ENCODE peak calls at places on chromosomes 11 and 22, in seven cellular contexts. One of them, this sample, is unnamed.

GRCh38 chr11:86719781-86720463 is 47.5 kb upstream of the ME3 start:
- DNase-seq in mesendoderm: peak
- DNase-seq in neuronal stem cell: no peak
- DNase-seq in HCT116: no peak
- DNase-seq in mammary epithelial cell: peak
- DNase-seq in DND-41: no peak
- DNase-seq in kidney: no peak
- DNase-seq in this sample: no peak

GRCh38 chr11:737366-737765 is 9.9 kb upstream of the TALDO1 start:
- DNase-seq in mesendoderm: no peak
- DNase-seq in neuronal stem cell: no peak
- DNase-seq in HCT116: no peak
- DNase-seq in mammary epithelial cell: no peak
- DNase-seq in DND-41: no peak
- DNase-seq in kidney: no peak
- DNase-seq in this sample: no peak

GRCh38 chr22:50138988-50139387 is 31.5 kb upstream of the PANX2 start:
- DNase-seq in mesendoderm: no peak
- DNase-seq in neuronal stem cell: no peak
- DNase-seq in HCT116: no peak
- DNase-seq in mammary epithelial cell: no peak
- DNase-seq in DND-41: no peak
- DNase-seq in kidney: no peak
- DNase-seq in this sample: no peak

GRCh38 chr11:71302534-71302909 is 50.1 kb upstream of the SHANK2 start:
- DNase-seq in mesendoderm: no peak
- DNase-seq in neuronal stem cell: no peak
- DNase-seq in HCT116: no peak
- DNase-seq in mammary epithelial cell: no peak
- DNase-seq in DND-41: no peak
- DNase-seq in kidney: no peak
- DNase-seq in this sample: no peak

GRCh38 chr11:34749666-34750659 is 129.1 kb downstream of the EHF start:
- DNase-seq in mesendoderm: no peak
- DNase-seq in neuronal stem cell: no peak
- DNase-seq in HCT116: no peak
- DNase-seq in mammary epithelial cell: peak
- DNase-seq in DND-41: no peak
- DNase-seq in kidney: no peak
- DNase-seq in this sample: no peak

GRCh38 chr11:23772081-23772480 is 724.8 kb upstream of the LUZP2 start:
- DNase-seq in mesendoderm: no peak
- DNase-seq in neuronal stem cell: no peak
- DNase-seq in HCT116: no peak
- DNase-seq in mammary epithelial cell: no peak
- DNase-seq in DND-41: no peak
- DNase-seq in kidney: no peak
- DNase-seq in this sample: no peak

GRCh38 chr11:132531921-132532320 is 1000.4 kb downstream of the OPCML start:
- DNase-seq in mesendoderm: peak
- DNase-seq in neuronal stem cell: no peak
- DNase-seq in HCT116: no peak
- DNase-seq in mammary epithelial cell: no peak
- DNase-seq in DND-41: no peak
- DNase-seq in kidney: no peak
- DNase-seq in this sample: no peak

GRCh38 chr22:45129703-45130524 is 33.8 kb upstream of the NUP50 start:
- DNase-seq in mesendoderm: no peak
- DNase-seq in neuronal stem cell: no peak
- DNase-seq in HCT116: no peak
- DNase-seq in mammary epithelial cell: no peak
- DNase-seq in DND-41: no peak
- DNase-seq in kidney: no peak
- DNase-seq in this sample: no peak

GRCh38 chr11:12717851-12718291 is 43.6 kb downstream of the TEAD1 start:
- DNase-seq in mesendoderm: no peak
- DNase-seq in neuronal stem cell: no peak
- DNase-seq in HCT116: no peak
- DNase-seq in mammary epithelial cell: peak
- DNase-seq in DND-41: peak
- DNase-seq in kidney: no peak
- DNase-seq in this sample: no peak

GRCh38 chr22:31044262-31044861 is 36.8 kb upstream of the SMTN start:
- DNase-seq in mesendoderm: no peak
- DNase-seq in neuronal stem cell: no peak
- DNase-seq in HCT116: no peak
- DNase-seq in mammary epithelial cell: no peak
- DNase-seq in DND-41: no peak
- DNase-seq in kidney: peak
- DNase-seq in this sample: no peak

GRCh38 chr11:126104420-126104819 is 41.8 kb upstream of the CDON start:
- DNase-seq in mesendoderm: peak
- DNase-seq in neuronal stem cell: peak
- DNase-seq in HCT116: no peak
- DNase-seq in mammary epithelial cell: no peak
- DNase-seq in DND-41: no peak
- DNase-seq in kidney: no peak
- DNase-seq in this sample: peak

GRCh38 chr11:76810151-76810853 is 27.1 kb downstream of the TSKU start:
- DNase-seq in mesendoderm: no peak
- DNase-seq in neuronal stem cell: no peak
- DNase-seq in HCT116: peak
- DNase-seq in mammary epithelial cell: peak
- DNase-seq in DND-41: peak
- DNase-seq in kidney: no peak
- DNase-seq in this sample: peak

GRCh38 chr22:29369460-29369859 is 18.9 kb downstream of the AP1B1 start:
- DNase-seq in mesendoderm: peak
- DNase-seq in neuronal stem cell: peak
- DNase-seq in HCT116: no peak
- DNase-seq in mammary epithelial cell: no peak
- DNase-seq in DND-41: no peak
- DNase-seq in kidney: no peak
- DNase-seq in this sample: no peak

GRCh38 chr11:73393479-73394415 is 17.5 kb downstream of the RELT start:
- DNase-seq in mesendoderm: peak
- DNase-seq in neuronal stem cell: peak
- DNase-seq in HCT116: peak
- DNase-seq in mammary epithelial cell: peak
- DNase-seq in DND-41: peak
- DNase-seq in kidney: peak
- DNase-seq in this sample: peak

GRCh38 chr11:11078344-11078743 is 220.5 kb upstream of the ZBED5 start:
- DNase-seq in mesendoderm: peak
- DNase-seq in neuronal stem cell: no peak
- DNase-seq in HCT116: no peak
- DNase-seq in mammary epithelial cell: peak
- DNase-seq in DND-41: no peak
- DNase-seq in kidney: no peak
- DNase-seq in this sample: no peak

GRCh38 chr22:33194529-33194928 is 136.3 kb upstream of the SYN3 start:
- DNase-seq in mesendoderm: peak
- DNase-seq in neuronal stem cell: no peak
- DNase-seq in HCT116: no peak
- DNase-seq in mammary epithelial cell: no peak
- DNase-seq in DND-41: no peak
- DNase-seq in kidney: no peak
- DNase-seq in this sample: no peak

GRCh38 chr22:22655452-22656108 is 11.2 kb downstream of the GGTLC2 start:
- DNase-seq in mesendoderm: no peak
- DNase-seq in neuronal stem cell: no peak
- DNase-seq in HCT116: no peak
- DNase-seq in mammary epithelial cell: no peak
- DNase-seq in DND-41: no peak
- DNase-seq in kidney: no peak
- DNase-seq in this sample: peak

GRCh38 chr11:62554377-62554776 is 7.8 kb upstream of the AHNAK start:
- DNase-seq in mesendoderm: peak
- DNase-seq in neuronal stem cell: no peak
- DNase-seq in HCT116: no peak
- DNase-seq in mammary epithelial cell: no peak
- DNase-seq in DND-41: no peak
- DNase-seq in kidney: peak
- DNase-seq in this sample: no peak

GRCh38 chr22:20205964-20206708 is 55.3 kb upstream of the CCDC188 start:
- DNase-seq in mesendoderm: peak
- DNase-seq in neuronal stem cell: no peak
- DNase-seq in HCT116: peak
- DNase-seq in mammary epithelial cell: peak
- DNase-seq in DND-41: peak
- DNase-seq in kidney: peak
- DNase-seq in this sample: peak

GRCh38 chr11:65861533-65862183 is 1.4 kb downstream of the MUS81 start:
- DNase-seq in mesendoderm: no peak
- DNase-seq in neuronal stem cell: no peak
- DNase-seq in HCT116: no peak
- DNase-seq in mammary epithelial cell: no peak
- DNase-seq in DND-41: no peak
- DNase-seq in kidney: peak
- DNase-seq in this sample: no peak

GRCh38 chr11:74388678-74389327 is 9.4 kb downstream of the PGM2L1 start:
- DNase-seq in mesendoderm: peak
- DNase-seq in neuronal stem cell: peak
- DNase-seq in HCT116: no peak
- DNase-seq in mammary epithelial cell: peak
- DNase-seq in DND-41: peak
- DNase-seq in kidney: no peak
- DNase-seq in this sample: peak

GRCh38 chr11:86774422-86774821 is 25.9 kb upstream of the PRSS23 start:
- DNase-seq in mesendoderm: no peak
- DNase-seq in neuronal stem cell: no peak
- DNase-seq in HCT116: no peak
- DNase-seq in mammary epithelial cell: no peak
- DNase-seq in DND-41: no peak
- DNase-seq in kidney: no peak
- DNase-seq in this sample: no peak

GRCh38 chr11:11037162-11037732 is 179.4 kb upstream of the ZBED5 start:
- DNase-seq in mesendoderm: no peak
- DNase-seq in neuronal stem cell: no peak
- DNase-seq in HCT116: no peak
- DNase-seq in mammary epithelial cell: no peak
- DNase-seq in DND-41: no peak
- DNase-seq in kidney: no peak
- DNase-seq in this sample: no peak

GRCh38 chr22:29782061-29782845 is 15.1 kb downstream of the UQCR10 start:
- DNase-seq in mesendoderm: no peak
- DNase-seq in neuronal stem cell: no peak
- DNase-seq in HCT116: no peak
- DNase-seq in mammary epithelial cell: peak
- DNase-seq in DND-41: no peak
- DNase-seq in kidney: no peak
- DNase-seq in this sample: no peak

GRCh38 chr11:15157738-15158137 is 43.0 kb downstream of the INSC start:
- DNase-seq in mesendoderm: no peak
- DNase-seq in neuronal stem cell: no peak
- DNase-seq in HCT116: no peak
- DNase-seq in mammary epithelial cell: no peak
- DNase-seq in DND-41: no peak
- DNase-seq in kidney: no peak
- DNase-seq in this sample: no peak

GRCh38 chr11:95279921-95280861 is 49.2 kb upstream of the SESN3 start:
- DNase-seq in mesendoderm: peak
- DNase-seq in neuronal stem cell: no peak
- DNase-seq in HCT116: no peak
- DNase-seq in mammary epithelial cell: peak
- DNase-seq in DND-41: no peak
- DNase-seq in kidney: no peak
- DNase-seq in this sample: no peak

GRCh38 chr11:65124480-65125196 is 2.5 kb downstream of the MRPL49 start:
- DNase-seq in mesendoderm: no peak
- DNase-seq in neuronal stem cell: no peak
- DNase-seq in HCT116: no peak
- DNase-seq in mammary epithelial cell: no peak
- DNase-seq in DND-41: no peak
- DNase-seq in kidney: peak
- DNase-seq in this sample: no peak

GRCh38 chr11:46659908-46660307 is 40.5 kb downstream of the ARHGAP1 start:
- DNase-seq in mesendoderm: no peak
- DNase-seq in neuronal stem cell: no peak
- DNase-seq in HCT116: no peak
- DNase-seq in mammary epithelial cell: no peak
- DNase-seq in DND-41: peak
- DNase-seq in kidney: no peak
- DNase-seq in this sample: no peak

GRCh38 chr11:47924184-47924671 is 56.1 kb upstream of the PTPRJ start:
- DNase-seq in mesendoderm: no peak
- DNase-seq in neuronal stem cell: no peak
- DNase-seq in HCT116: peak
- DNase-seq in mammary epithelial cell: peak
- DNase-seq in DND-41: no peak
- DNase-seq in kidney: no peak
- DNase-seq in this sample: no peak

GRCh38 chr11:31236052-31236652 is 133.4 kb downstream of the DCDC1 start:
- DNase-seq in mesendoderm: no peak
- DNase-seq in neuronal stem cell: no peak
- DNase-seq in HCT116: peak
- DNase-seq in mammary epithelial cell: peak
- DNase-seq in DND-41: no peak
- DNase-seq in kidney: no peak
- DNase-seq in this sample: peak

GRCh38 chr11:8049084-8049483 is 31.9 kb upstream of the TUB start:
- DNase-seq in mesendoderm: no peak
- DNase-seq in neuronal stem cell: no peak
- DNase-seq in HCT116: no peak
- DNase-seq in mammary epithelial cell: no peak
- DNase-seq in DND-41: no peak
- DNase-seq in kidney: no peak
- DNase-seq in this sample: no peak
- H3K9ac ChIP-seq in mesendoderm: no peak
- H3K9ac ChIP-seq in neuronal stem cell: no peak
- H3K9ac ChIP-seq in HCT116: no peak
- H3K9ac ChIP-seq in mammary epithelial cell: no peak
- H3K9ac ChIP-seq in DND-41: no peak
- H3K9ac ChIP-seq in kidney: no peak
- H3K9ac ChIP-seq in this sample: no peak

GRCh38 chr11:9691865-9692264 is 28.0 kb downstream of the SWAP70 start:
- DNase-seq in mesendoderm: no peak
- DNase-seq in neuronal stem cell: no peak
- DNase-seq in HCT116: peak
- DNase-seq in mammary epithelial cell: peak
- DNase-seq in DND-41: no peak
- DNase-seq in kidney: no peak
- DNase-seq in this sample: peak
- H3K9ac ChIP-seq in mesendoderm: no peak
- H3K9ac ChIP-seq in neuronal stem cell: no peak
- H3K9ac ChIP-seq in HCT116: no peak
- H3K9ac ChIP-seq in mammary epithelial cell: no peak
- H3K9ac ChIP-seq in DND-41: no peak
- H3K9ac ChIP-seq in kidney: no peak
- H3K9ac ChIP-seq in this sample: peak

GRCh38 chr11:45180888-45181594 is 34.6 kb downstream of the PRDM11 start:
- DNase-seq in mesendoderm: peak
- DNase-seq in neuronal stem cell: peak
- DNase-seq in HCT116: peak
- DNase-seq in mammary epithelial cell: peak
- DNase-seq in DND-41: no peak
- DNase-seq in kidney: peak
- DNase-seq in this sample: no peak
- H3K9ac ChIP-seq in mesendoderm: peak
- H3K9ac ChIP-seq in neuronal stem cell: peak
- H3K9ac ChIP-seq in HCT116: peak
- H3K9ac ChIP-seq in mammary epithelial cell: no peak
- H3K9ac ChIP-seq in DND-41: no peak
- H3K9ac ChIP-seq in kidney: peak
- H3K9ac ChIP-seq in this sample: no peak

GRCh38 chr22:26485991-26486390 is 2.3 kb downstream of the SRRD start:
- DNase-seq in mesendoderm: no peak
- DNase-seq in neuronal stem cell: no peak
- DNase-seq in HCT116: no peak
- DNase-seq in mammary epithelial cell: no peak
- DNase-seq in DND-41: no peak
- DNase-seq in kidney: no peak
- DNase-seq in this sample: no peak
- H3K9ac ChIP-seq in mesendoderm: no peak
- H3K9ac ChIP-seq in neuronal stem cell: no peak
- H3K9ac ChIP-seq in HCT116: no peak
- H3K9ac ChIP-seq in mammary epithelial cell: no peak
- H3K9ac ChIP-seq in DND-41: peak
- H3K9ac ChIP-seq in kidney: no peak
- H3K9ac ChIP-seq in this sample: peak